ENCODE peak calls at places on chromosome 1, in four cellular contexts. R, H, I and D are unnamed samples.

GRCh38 chr1:112929979-112930378 is 26.0 kb downstream of the SLC16A1 start:
- DNase-seq in R (no peak), H (no peak), I (no peak), D (no peak)

GRCh38 chr1:9867408-9868243 is 42.4 kb downstream of the CTNNBIP1 start:
- DNase-seq in R (peak), H (peak), I (peak), D (peak)

GRCh38 chr1:147079400-147080012 is 92.8 kb downstream of the PRKAB2 start:
- DNase-seq in R (peak), H (no peak), I (no peak), D (no peak)

GRCh38 chr1:61839702-61840101 is 97.4 kb downstream of the PATJ start:
- DNase-seq in R (no peak), H (no peak), I (no peak), D (no peak)

GRCh38 chr1:16026723-16027484 is 5.1 kb downstream of the CLCNKA start:
- DNase-seq in R (peak), H (peak), I (no peak), D (no peak)

GRCh38 chr1:41003640-41004220 is 17.8 kb downstream of the SLFNL1 start:
- DNase-seq in R (peak), H (peak), I (peak), D (peak)

GRCh38 chr1:181433931-181434330 is 49.4 kb upstream of the CACNA1E start:
- DNase-seq in R (no peak), H (no peak), I (no peak), D (no peak)

GRCh38 chr1:234848972-234849641 is 239.1 kb upstream of the IRF2BP2 start:
- DNase-seq in R (no peak), H (no peak), I (no peak), D (no peak)

GRCh38 chr1:211356723-211357418 is 30.2 kb downstream of the TRAF5 start:
- DNase-seq in R (no peak), H (no peak), I (no peak), D (no peak)

GRCh38 chr1:116666747-116667576 is 571 bp downstream of the IGSF3 start:
- DNase-seq in R (peak), H (peak), I (no peak), D (no peak)

GRCh38 chr1:19113362-19114092 is 96.5 kb downstream of the UBR4 start:
- DNase-seq in R (no peak), H (peak), I (no peak), D (no peak)

GRCh38 chr1:243842154-243842553 is 7.9 kb downstream of the AKT3 start:
- DNase-seq in R (no peak), H (no peak), I (no peak), D (no peak)

GRCh38 chr1:115771847-115772457 is 3.4 kb upstream of the CASQ2 start:
- DNase-seq in R (no peak), H (peak), I (no peak), D (peak)

GRCh38 chr1:175269151-175269550 is 76.6 kb upstream of the KIAA0040 start:
- DNase-seq in R (no peak), H (no peak), I (no peak), D (no peak)

GRCh38 chr1:10033359-10033845 is 644 bp downstream of the UBE4B start:
- DNase-seq in R (no peak), H (no peak), I (no peak), D (no peak)

GRCh38 chr1:15830284-15830657 is 17.2 kb upstream of the SPEN start:
- DNase-seq in R (no peak), H (no peak), I (no peak), D (no peak)

GRCh38 chr1:165416876-165417275 is 28.1 kb downstream of the RXRG start:
- DNase-seq in R (no peak), H (no peak), I (no peak), D (no peak)

GRCh38 chr1:24309762-24310485 is 9.2 kb upstream of the GRHL3 start:
- DNase-seq in R (no peak), H (no peak), I (no peak), D (no peak)

GRCh38 chr1:25246600-25247023 is 642 bp downstream of the RSRP1 start:
- DNase-seq in R (peak), H (peak), I (no peak), D (no peak)

GRCh38 chr1:56444960-56445646 is 134.3 kb downstream of the PLPP3 start:
- DNase-seq in R (no peak), H (no peak), I (no peak), D (no peak)